ENCODE peak calls at places on chromosomes 1 and 21, in five cellular contexts. Z is CD8-positive, alpha-beta T cell; H is AG04450; R is stomach; B is ovary. E is an unnamed sample.

GRCh38 chr1:7093297-7093696 is 308.0 kb downstream of the CAMTA1 start:
- DNase-seq in Z (no peak), B (no peak), H (no peak), R (no peak), E (no peak)

GRCh38 chr1:167186771-167187170 is 33.9 kb upstream of the POU2F1 start:
- DNase-seq in H (no peak), B (no peak), Z (no peak), R (no peak), E (no peak)

GRCh38 chr1:220892997-220893700 is 13.9 kb downstream of the HLX start:
- DNase-seq in Z (no peak), R (no peak), H (no peak), B (no peak), E (no peak)

GRCh38 chr21:34229361-34229760 is 134.4 kb upstream of the KCNE2 start:
- DNase-seq in B (no peak), H (no peak), R (no peak), Z (no peak), E (no peak)

GRCh38 chr1:119327066-119327435 is 41.5 kb upstream of the HAO2 start:
- DNase-seq in R (no peak), H (no peak), B (peak; percentile 34), Z (no peak), E (no peak)

GRCh38 chr1:11569551-11569950 is 84.7 kb downstream of the FBXO2 start:
- DNase-seq in B (no peak), H (no peak), R (no peak), Z (no peak), E (no peak)

GRCh38 chr1:230977781-230978490 is 725 bp downstream of the TTC13 start:
- DNase-seq in B (peak; percentile 52), Z (peak; percentile 24), H (no peak), R (peak; percentile 58), E (no peak)

GRCh38 chr1:32890516-32891240 is 4.4 kb downstream of the HPCA start:
- DNase-seq in H (no peak), B (peak; percentile 15), Z (no peak), R (no peak), E (no peak)

GRCh38 chr1:228393811-228394570 is 12.6 kb downstream of the TRIM11 start:
- DNase-seq in Z (peak; percentile 8), B (no peak), R (no peak), H (no peak), E (no peak)

GRCh38 chr1:10724511-10724910 is 71.9 kb downstream of the CASZ1 start:
- DNase-seq in H (no peak), B (no peak), Z (no peak), R (no peak), E (no peak)

GRCh38 chr1:94562502-94563260 is 21.1 kb upstream of the F3 start:
- DNase-seq in Z (no peak), H (no peak), R (peak; percentile 65), B (no peak), E (no peak)

GRCh38 chr1:48526045-48526714 is 54.2 kb upstream of the SPATA6 start:
- DNase-seq in H (no peak), R (peak; percentile 39), Z (no peak), B (no peak), E (no peak)

GRCh38 chr1:152473887-152474537 is 36.6 kb upstream of the LCE5A start:
- DNase-seq in B (no peak), H (no peak), R (no peak), Z (no peak), E (no peak)

GRCh38 chr1:26126321-26127084 is 14.9 kb downstream of the PDIK1L start:
- DNase-seq in H (no peak), R (peak; percentile 56), Z (peak; percentile 78), B (no peak), E (no peak)

GRCh38 chr1:156420209-156421061 is 51.4 kb downstream of the RHBG start:
- DNase-seq in B (no peak), Z (peak; percentile 54), H (no peak), R (no peak), E (peak; percentile 39)

GRCh38 chr1:54798769-54799641 is 2.1 kb downstream of the TTC22 start:
- DNase-seq in R (peak; percentile 64), B (peak; percentile 15), Z (peak; percentile 29), H (no peak), E (no peak)

GRCh38 chr1:245310605-245311531 is 156.1 kb downstream of the KIF26B start:
- DNase-seq in B (no peak), R (no peak), H (no peak), Z (no peak), E (no peak)

GRCh38 chr21:42820513-42821465 is 58.5 kb downstream of the WDR4 start:
- DNase-seq in B (no peak), H (no peak), R (peak; percentile 46), Z (no peak), E (no peak)

GRCh38 chr21:35400233-35400939 is 351.3 kb upstream of the RUNX1 start:
- DNase-seq in H (peak; percentile 11), Z (peak; percentile 34), B (no peak), R (no peak), E (peak; percentile 15)

GRCh38 chr1:197360068-197360467 is 92.0 kb downstream of the CRB1 start:
- DNase-seq in R (no peak), H (no peak), Z (no peak), B (peak; percentile 57), E (no peak)

GRCh38 chr1:154221815-154222081 is 993 bp downstream of the UBAP2L start:
- DNase-seq in Z (no peak), B (no peak), R (no peak), H (peak; percentile 38), E (no peak)

GRCh38 chr1:71031426-71031825 is 16.2 kb downstream of the PTGER3 start:
- DNase-seq in R (no peak), Z (no peak), H (no peak), B (no peak), E (no peak)

GRCh38 chr1:236489710-236490377 is 33.9 kb upstream of the LGALS8 start:
- DNase-seq in B (no peak), Z (no peak), R (peak; percentile 31), H (no peak), E (no peak)

GRCh38 chr1:28437924-28438699 is 67.7 kb upstream of the RCC1 start:
- DNase-seq in H (peak; percentile 90), R (peak; percentile 76), Z (no peak), B (peak; percentile 56), E (no peak)

GRCh38 chr1:205582046-205582445 is 49.8 kb downstream of the ELK4 start:
- DNase-seq in R (peak; percentile 30), Z (no peak), B (no peak), H (no peak), E (no peak)

GRCh38 chr1:19036049-19036546 is 79.6 kb upstream of the IFFO2 start:
- DNase-seq in Z (no peak), R (no peak), B (no peak), H (no peak), E (no peak)

DNA sequence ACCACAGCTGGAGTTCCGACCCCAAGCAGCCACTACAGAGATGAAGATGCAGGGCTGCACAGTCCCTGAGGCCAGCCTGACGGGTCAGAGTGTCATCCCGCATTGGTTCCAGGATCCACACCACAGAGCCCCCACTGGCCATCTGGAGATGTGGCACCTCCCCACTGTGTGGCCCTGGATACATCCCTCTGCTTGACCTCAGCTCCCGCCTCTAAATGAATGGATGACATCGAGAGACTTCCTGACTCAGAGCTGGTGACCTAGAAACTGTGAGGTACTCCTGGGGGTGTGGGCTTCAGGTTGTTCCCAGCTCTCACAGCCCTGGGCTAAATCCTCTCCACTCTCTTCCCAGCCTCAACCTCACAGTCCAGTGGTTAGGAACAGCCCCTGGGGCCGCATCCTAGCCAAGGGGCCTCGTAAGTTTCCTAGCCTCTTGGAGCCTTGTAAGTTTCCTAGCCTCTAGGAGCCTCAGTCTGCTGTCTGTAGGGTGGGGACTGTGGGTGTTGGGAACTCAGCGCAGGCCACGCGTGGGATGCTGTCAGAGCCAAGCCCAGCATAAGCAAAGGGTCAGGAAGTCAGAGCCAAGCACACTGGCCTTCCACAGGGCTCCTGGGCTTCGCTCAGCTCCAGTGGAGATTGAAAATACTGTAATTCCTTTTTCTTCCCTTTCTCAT is 87.5 kb upstream of the RUNX3 start:
- DNase-seq in Z (no peak), R (no peak), H (no peak), B (no peak), E (no peak)
- TF ChIP-seq CTCF in Z (no peak), R (no peak), H (no peak), B (no peak), E (no peak)

GRCh38 chr1:63367218-63368103 is at the start of gene ALG6:
- DNase-seq in H (peak; percentile 72), R (peak; percentile 97), B (peak; percentile 98), Z (peak; percentile 81), E (peak; percentile 95)
- TF ChIP-seq CTCF in H (peak; percentile 38), R (no peak), B (no peak), Z (no peak), E (no peak)

GRCh38 chr1:225413708-225414375 is 14.0 kb downstream of the LBR start:
- DNase-seq in R (no peak), B (no peak), H (no peak), Z (no peak), E (no peak)
- TF ChIP-seq CTCF in R (no peak), B (no peak), H (no peak), Z (no peak), E (no peak)

DNA sequence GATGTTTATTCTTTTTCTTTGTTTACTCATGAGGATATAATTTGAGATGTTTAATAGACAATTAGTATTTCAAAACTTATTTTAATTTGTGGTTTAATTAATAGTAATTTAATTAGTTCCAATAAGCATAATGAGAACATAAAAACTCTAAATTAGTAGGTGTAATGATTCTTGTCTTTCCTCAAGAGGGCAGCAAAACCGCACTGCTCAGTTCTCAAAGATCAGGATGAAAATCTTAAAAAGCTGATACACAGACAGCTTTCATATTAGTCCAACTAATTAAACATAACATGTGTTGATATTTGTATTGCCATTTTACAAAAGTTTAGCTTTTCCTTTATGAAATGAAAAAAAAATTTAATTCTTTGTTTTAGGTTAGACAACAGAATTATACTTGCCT is 106.7 kb upstream of the C21orf91 start:
- DNase-seq in R (no peak), Z (no peak), H (no peak), B (no peak), E (no peak)
- TF ChIP-seq CTCF in R (no peak), Z (no peak), H (peak; percentile 54), B (no peak), E (no peak)

DNA sequence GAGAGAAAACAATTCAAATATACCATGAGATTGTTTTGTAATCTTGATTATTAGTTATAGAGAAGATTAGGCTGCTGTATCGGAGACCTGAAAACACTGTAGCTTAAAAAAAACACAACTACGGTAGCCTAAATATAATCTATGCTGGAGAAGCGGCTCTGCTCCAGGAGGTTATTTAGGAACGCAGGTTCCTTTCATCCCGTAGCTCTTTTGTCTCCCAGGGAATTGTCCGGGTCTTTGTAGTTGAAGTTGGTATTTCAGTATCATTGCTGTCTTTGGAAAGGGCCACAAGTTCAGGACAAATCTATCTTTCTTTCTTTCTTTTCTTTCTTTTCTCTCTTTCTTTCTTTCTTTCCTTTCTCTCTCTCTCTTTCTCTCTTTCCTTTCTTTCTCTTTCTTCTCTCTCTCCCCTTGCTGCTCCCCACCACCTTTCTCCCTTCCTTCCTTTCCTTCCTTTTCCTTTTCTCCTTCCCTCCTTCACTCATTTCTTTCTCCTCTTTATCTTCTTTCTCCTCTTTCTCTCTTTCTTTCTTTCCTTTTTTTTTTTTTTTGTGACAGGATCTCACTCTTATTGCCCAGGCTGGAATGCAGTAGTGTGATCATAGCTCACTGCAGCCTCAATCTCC is 11.0 kb upstream of the NFIA start:
- DNase-seq in H (no peak), R (no peak), Z (no peak), B (no peak), E (no peak)
- TF ChIP-seq CTCF in H (no peak), R (no peak), Z (no peak), B (no peak), E (no peak)

GRCh38 chr1:92329356-92330129 is 30.7 kb downstream of the RPAP2 start:
- DNase-seq in H (no peak), B (no peak), Z (no peak), R (no peak), E (no peak)
- TF ChIP-seq CTCF in H (no peak), B (no peak), Z (no peak), R (no peak), E (no peak)